ENCODE peak calls at places on chromosome 6, in nine cellular contexts. One of them, this sample, is unnamed.

GRCh38 chr6:166996406-166996805 is 2.8 kb upstream of the CEP43 start:
- DNase-seq in caudate nucleus: no peak
- DNase-seq in prostate gland: no peak
- DNase-seq in aorta: no peak
- DNase-seq in tibial artery: no peak
- DNase-seq in activated CD4-positive, alpha-beta T cell treated with anti-CD3 and anti-CD28 coated beads, Interleukin-2, amount 50 U/mL, for 1 hour: no peak
- DNase-seq in activated naive CD8-positive, alpha-beta T cell treated with anti-CD3 and anti-CD28 coated beads for 36 hours: no peak
- DNase-seq in HuH-7.5: no peak
- DNase-seq in WTC11: no peak
- DNase-seq in this sample: no peak

GRCh38 chr6:168838000-168838399 is 397.0 kb downstream of the SMOC2 start:
- DNase-seq in caudate nucleus: no peak
- DNase-seq in WTC11: no peak
- DNase-seq in activated naive CD8-positive, alpha-beta T cell treated with anti-CD3 and anti-CD28 coated beads for 36 hours: no peak
- DNase-seq in activated CD4-positive, alpha-beta T cell treated with anti-CD3 and anti-CD28 coated beads, Interleukin-2, amount 50 U/mL, for 1 hour: no peak
- DNase-seq in tibial artery: no peak
- DNase-seq in HuH-7.5: no peak
- DNase-seq in prostate gland: no peak
- DNase-seq in aorta: no peak
- DNase-seq in this sample: no peak

GRCh38 chr6:126527016-126527606 is 187.2 kb downstream of the CENPW start:
- DNase-seq in HuH-7.5: no peak
- DNase-seq in activated CD4-positive, alpha-beta T cell treated with anti-CD3 and anti-CD28 coated beads, Interleukin-2, amount 50 U/mL, for 1 hour: no peak
- DNase-seq in prostate gland: no peak
- DNase-seq in WTC11: no peak
- DNase-seq in caudate nucleus: no peak
- DNase-seq in aorta: no peak
- DNase-seq in tibial artery: no peak
- DNase-seq in activated naive CD8-positive, alpha-beta T cell treated with anti-CD3 and anti-CD28 coated beads for 36 hours: no peak
- DNase-seq in this sample: no peak

GRCh38 chr6:52712136-52712535 is 41.2 kb downstream of the TMEM14A start:
- DNase-seq in WTC11: no peak
- DNase-seq in activated CD4-positive, alpha-beta T cell treated with anti-CD3 and anti-CD28 coated beads, Interleukin-2, amount 50 U/mL, for 1 hour: no peak
- DNase-seq in tibial artery: no peak
- DNase-seq in caudate nucleus: no peak
- DNase-seq in HuH-7.5: no peak
- DNase-seq in activated naive CD8-positive, alpha-beta T cell treated with anti-CD3 and anti-CD28 coated beads for 36 hours: no peak
- DNase-seq in aorta: no peak
- DNase-seq in prostate gland: no peak
- DNase-seq in this sample: no peak

GRCh38 chr6:145025488-145025887 is 709.8 kb downstream of the EPM2A start:
- DNase-seq in caudate nucleus: no peak
- DNase-seq in HuH-7.5: no peak
- DNase-seq in WTC11: no peak
- DNase-seq in activated CD4-positive, alpha-beta T cell treated with anti-CD3 and anti-CD28 coated beads, Interleukin-2, amount 50 U/mL, for 1 hour: no peak
- DNase-seq in activated naive CD8-positive, alpha-beta T cell treated with anti-CD3 and anti-CD28 coated beads for 36 hours: no peak
- DNase-seq in aorta: no peak
- DNase-seq in prostate gland: no peak
- DNase-seq in tibial artery: no peak
- DNase-seq in this sample: no peak

GRCh38 chr6:71164890-71165289 is 123.7 kb upstream of the OGFRL1 start:
- DNase-seq in activated naive CD8-positive, alpha-beta T cell treated with anti-CD3 and anti-CD28 coated beads for 36 hours: no peak
- DNase-seq in WTC11: no peak
- DNase-seq in activated CD4-positive, alpha-beta T cell treated with anti-CD3 and anti-CD28 coated beads, Interleukin-2, amount 50 U/mL, for 1 hour: no peak
- DNase-seq in tibial artery: no peak
- DNase-seq in caudate nucleus: no peak
- DNase-seq in aorta: no peak
- DNase-seq in prostate gland: no peak
- DNase-seq in HuH-7.5: no peak
- DNase-seq in this sample: no peak

GRCh38 chr6:155264704-155265320 is 999 bp downstream of the CLDN20 start:
- DNase-seq in prostate gland: no peak
- DNase-seq in tibial artery: no peak
- DNase-seq in WTC11: no peak
- DNase-seq in HuH-7.5: no peak
- DNase-seq in activated CD4-positive, alpha-beta T cell treated with anti-CD3 and anti-CD28 coated beads, Interleukin-2, amount 50 U/mL, for 1 hour: no peak
- DNase-seq in activated naive CD8-positive, alpha-beta T cell treated with anti-CD3 and anti-CD28 coated beads for 36 hours: no peak
- DNase-seq in aorta: no peak
- DNase-seq in caudate nucleus: no peak
- DNase-seq in this sample: no peak

GRCh38 chr6:12637960-12638641 is 78.5 kb upstream of the PHACTR1 start:
- DNase-seq in WTC11: peak
- DNase-seq in activated CD4-positive, alpha-beta T cell treated with anti-CD3 and anti-CD28 coated beads, Interleukin-2, amount 50 U/mL, for 1 hour: peak
- DNase-seq in caudate nucleus: no peak
- DNase-seq in activated naive CD8-positive, alpha-beta T cell treated with anti-CD3 and anti-CD28 coated beads for 36 hours: peak
- DNase-seq in aorta: peak
- DNase-seq in prostate gland: peak
- DNase-seq in HuH-7.5: peak
- DNase-seq in tibial artery: no peak
- DNase-seq in this sample: no peak

GRCh38 chr6:143569035-143569434 is 57.5 kb upstream of the FUCA2 start:
- DNase-seq in tibial artery: no peak
- DNase-seq in activated CD4-positive, alpha-beta T cell treated with anti-CD3 and anti-CD28 coated beads, Interleukin-2, amount 50 U/mL, for 1 hour: no peak
- DNase-seq in caudate nucleus: no peak
- DNase-seq in prostate gland: no peak
- DNase-seq in activated naive CD8-positive, alpha-beta T cell treated with anti-CD3 and anti-CD28 coated beads for 36 hours: no peak
- DNase-seq in aorta: no peak
- DNase-seq in WTC11: no peak
- DNase-seq in HuH-7.5: no peak
- DNase-seq in this sample: no peak

GRCh38 chr6:78363688-78364087 is 503.7 kb upstream of the IRAK1BP1 start:
- DNase-seq in HuH-7.5: no peak
- DNase-seq in activated CD4-positive, alpha-beta T cell treated with anti-CD3 and anti-CD28 coated beads, Interleukin-2, amount 50 U/mL, for 1 hour: no peak
- DNase-seq in WTC11: no peak
- DNase-seq in caudate nucleus: no peak
- DNase-seq in prostate gland: no peak
- DNase-seq in tibial artery: no peak
- DNase-seq in aorta: no peak
- DNase-seq in activated naive CD8-positive, alpha-beta T cell treated with anti-CD3 and anti-CD28 coated beads for 36 hours: no peak
- DNase-seq in this sample: no peak

GRCh38 chr6:151763938-151764680 is 43.4 kb upstream of the ESR1 start:
- DNase-seq in WTC11: peak
- DNase-seq in tibial artery: peak
- DNase-seq in activated CD4-positive, alpha-beta T cell treated with anti-CD3 and anti-CD28 coated beads, Interleukin-2, amount 50 U/mL, for 1 hour: peak
- DNase-seq in aorta: peak
- DNase-seq in caudate nucleus: peak
- DNase-seq in prostate gland: peak
- DNase-seq in HuH-7.5: peak
- DNase-seq in activated naive CD8-positive, alpha-beta T cell treated with anti-CD3 and anti-CD28 coated beads for 36 hours: peak
- DNase-seq in this sample: peak

GRCh38 chr6:39824030-39824926 is 32.1 kb downstream of the DAAM2 start:
- DNase-seq in prostate gland: no peak
- DNase-seq in activated CD4-positive, alpha-beta T cell treated with anti-CD3 and anti-CD28 coated beads, Interleukin-2, amount 50 U/mL, for 1 hour: no peak
- DNase-seq in tibial artery: peak
- DNase-seq in HuH-7.5: no peak
- DNase-seq in activated naive CD8-positive, alpha-beta T cell treated with anti-CD3 and anti-CD28 coated beads for 36 hours: no peak
- DNase-seq in WTC11: peak
- DNase-seq in caudate nucleus: no peak
- DNase-seq in aorta: no peak
- DNase-seq in this sample: no peak

GRCh38 chr6:11616200-11616611 is 78.7 kb downstream of the TMEM170B start:
- DNase-seq in activated naive CD8-positive, alpha-beta T cell treated with anti-CD3 and anti-CD28 coated beads for 36 hours: no peak
- DNase-seq in aorta: no peak
- DNase-seq in caudate nucleus: no peak
- DNase-seq in WTC11: no peak
- DNase-seq in HuH-7.5: no peak
- DNase-seq in activated CD4-positive, alpha-beta T cell treated with anti-CD3 and anti-CD28 coated beads, Interleukin-2, amount 50 U/mL, for 1 hour: no peak
- DNase-seq in prostate gland: no peak
- DNase-seq in tibial artery: no peak
- DNase-seq in this sample: peak

GRCh38 chr6:9614778-9615177 is 800.1 kb downstream of the TFAP2A start:
- DNase-seq in tibial artery: no peak
- DNase-seq in activated naive CD8-positive, alpha-beta T cell treated with anti-CD3 and anti-CD28 coated beads for 36 hours: no peak
- DNase-seq in aorta: no peak
- DNase-seq in prostate gland: no peak
- DNase-seq in caudate nucleus: no peak
- DNase-seq in activated CD4-positive, alpha-beta T cell treated with anti-CD3 and anti-CD28 coated beads, Interleukin-2, amount 50 U/mL, for 1 hour: no peak
- DNase-seq in WTC11: no peak
- DNase-seq in HuH-7.5: no peak
- DNase-seq in this sample: no peak

GRCh38 chr6:31386099-31386498 is 17.3 kb upstream of the MICA start:
- DNase-seq in activated naive CD8-positive, alpha-beta T cell treated with anti-CD3 and anti-CD28 coated beads for 36 hours: no peak
- DNase-seq in aorta: no peak
- DNase-seq in WTC11: no peak
- DNase-seq in HuH-7.5: no peak
- DNase-seq in tibial artery: no peak
- DNase-seq in activated CD4-positive, alpha-beta T cell treated with anti-CD3 and anti-CD28 coated beads, Interleukin-2, amount 50 U/mL, for 1 hour: no peak
- DNase-seq in caudate nucleus: no peak
- DNase-seq in prostate gland: no peak
- DNase-seq in this sample: no peak

GRCh38 chr6:52016918-52017748 is 70.3 kb downstream of the PKHD1 start:
- DNase-seq in WTC11: peak
- DNase-seq in activated CD4-positive, alpha-beta T cell treated with anti-CD3 and anti-CD28 coated beads, Interleukin-2, amount 50 U/mL, for 1 hour: no peak
- DNase-seq in HuH-7.5: no peak
- DNase-seq in caudate nucleus: no peak
- DNase-seq in tibial artery: no peak
- DNase-seq in activated naive CD8-positive, alpha-beta T cell treated with anti-CD3 and anti-CD28 coated beads for 36 hours: no peak
- DNase-seq in aorta: no peak
- DNase-seq in prostate gland: no peak
- DNase-seq in this sample: no peak

GRCh38 chr6:7590918-7591302 is 912 bp downstream of the SNRNP48 start:
- DNase-seq in activated naive CD8-positive, alpha-beta T cell treated with anti-CD3 and anti-CD28 coated beads for 36 hours: no peak
- DNase-seq in activated CD4-positive, alpha-beta T cell treated with anti-CD3 and anti-CD28 coated beads, Interleukin-2, amount 50 U/mL, for 1 hour: no peak
- DNase-seq in WTC11: no peak
- DNase-seq in aorta: no peak
- DNase-seq in HuH-7.5: no peak
- DNase-seq in caudate nucleus: peak
- DNase-seq in tibial artery: peak
- DNase-seq in prostate gland: no peak
- DNase-seq in this sample: no peak

GRCh38 chr6:42744351-42744890 is 1.5 kb downstream of the TBCC start:
- DNase-seq in activated naive CD8-positive, alpha-beta T cell treated with anti-CD3 and anti-CD28 coated beads for 36 hours: no peak
- DNase-seq in prostate gland: no peak
- DNase-seq in HuH-7.5: no peak
- DNase-seq in tibial artery: no peak
- DNase-seq in activated CD4-positive, alpha-beta T cell treated with anti-CD3 and anti-CD28 coated beads, Interleukin-2, amount 50 U/mL, for 1 hour: no peak
- DNase-seq in WTC11: no peak
- DNase-seq in caudate nucleus: no peak
- DNase-seq in aorta: no peak
- DNase-seq in this sample: no peak

GRCh38 chr6:137389150-137389664 is 105.0 kb downstream of the OLIG3 start:
- DNase-seq in tibial artery: peak
- DNase-seq in activated CD4-positive, alpha-beta T cell treated with anti-CD3 and anti-CD28 coated beads, Interleukin-2, amount 50 U/mL, for 1 hour: peak
- DNase-seq in aorta: no peak
- DNase-seq in HuH-7.5: no peak
- DNase-seq in WTC11: no peak
- DNase-seq in caudate nucleus: no peak
- DNase-seq in prostate gland: no peak
- DNase-seq in activated naive CD8-positive, alpha-beta T cell treated with anti-CD3 and anti-CD28 coated beads for 36 hours: peak
- DNase-seq in this sample: no peak

GRCh38 chr6:35181933-35182612 is 31.7 kb upstream of the SCUBE3 start:
- DNase-seq in caudate nucleus: no peak
- DNase-seq in WTC11: peak
- DNase-seq in activated CD4-positive, alpha-beta T cell treated with anti-CD3 and anti-CD28 coated beads, Interleukin-2, amount 50 U/mL, for 1 hour: no peak
- DNase-seq in aorta: peak
- DNase-seq in prostate gland: no peak
- DNase-seq in HuH-7.5: no peak
- DNase-seq in tibial artery: peak
- DNase-seq in activated naive CD8-positive, alpha-beta T cell treated with anti-CD3 and anti-CD28 coated beads for 36 hours: peak
- DNase-seq in this sample: peak

GRCh38 chr6:14734052-14734415 is 511.8 kb upstream of the JARID2 start:
- DNase-seq in prostate gland: no peak
- DNase-seq in caudate nucleus: no peak
- DNase-seq in WTC11: no peak
- DNase-seq in HuH-7.5: no peak
- DNase-seq in aorta: no peak
- DNase-seq in tibial artery: no peak
- DNase-seq in activated CD4-positive, alpha-beta T cell treated with anti-CD3 and anti-CD28 coated beads, Interleukin-2, amount 50 U/mL, for 1 hour: no peak
- DNase-seq in activated naive CD8-positive, alpha-beta T cell treated with anti-CD3 and anti-CD28 coated beads for 36 hours: no peak
- DNase-seq in this sample: no peak

GRCh38 chr6:85143686-85144085 is 306.2 kb upstream of the NT5E start:
- DNase-seq in prostate gland: no peak
- DNase-seq in tibial artery: no peak
- DNase-seq in activated naive CD8-positive, alpha-beta T cell treated with anti-CD3 and anti-CD28 coated beads for 36 hours: no peak
- DNase-seq in caudate nucleus: no peak
- DNase-seq in WTC11: no peak
- DNase-seq in HuH-7.5: no peak
- DNase-seq in activated CD4-positive, alpha-beta T cell treated with anti-CD3 and anti-CD28 coated beads, Interleukin-2, amount 50 U/mL, for 1 hour: no peak
- DNase-seq in aorta: no peak
- DNase-seq in this sample: no peak

GRCh38 chr6:54916858-54917257 is 70.3 kb downstream of the FAM83B start:
- DNase-seq in WTC11: no peak
- DNase-seq in activated CD4-positive, alpha-beta T cell treated with anti-CD3 and anti-CD28 coated beads, Interleukin-2, amount 50 U/mL, for 1 hour: no peak
- DNase-seq in aorta: no peak
- DNase-seq in HuH-7.5: no peak
- DNase-seq in tibial artery: no peak
- DNase-seq in activated naive CD8-positive, alpha-beta T cell treated with anti-CD3 and anti-CD28 coated beads for 36 hours: no peak
- DNase-seq in prostate gland: no peak
- DNase-seq in caudate nucleus: no peak
- DNase-seq in this sample: no peak

GRCh38 chr6:125477849-125478248 is 176.1 kb upstream of the HDDC2 start:
- DNase-seq in prostate gland: no peak
- DNase-seq in activated CD4-positive, alpha-beta T cell treated with anti-CD3 and anti-CD28 coated beads, Interleukin-2, amount 50 U/mL, for 1 hour: no peak
- DNase-seq in HuH-7.5: no peak
- DNase-seq in tibial artery: no peak
- DNase-seq in caudate nucleus: no peak
- DNase-seq in aorta: no peak
- DNase-seq in activated naive CD8-positive, alpha-beta T cell treated with anti-CD3 and anti-CD28 coated beads for 36 hours: no peak
- DNase-seq in WTC11: no peak
- DNase-seq in this sample: no peak

GRCh38 chr6:31354248-31354647 is 2.7 kb downstream of the HLA-B start:
- DNase-seq in tibial artery: no peak
- DNase-seq in WTC11: no peak
- DNase-seq in caudate nucleus: no peak
- DNase-seq in activated CD4-positive, alpha-beta T cell treated with anti-CD3 and anti-CD28 coated beads, Interleukin-2, amount 50 U/mL, for 1 hour: peak
- DNase-seq in activated naive CD8-positive, alpha-beta T cell treated with anti-CD3 and anti-CD28 coated beads for 36 hours: no peak
- DNase-seq in aorta: no peak
- DNase-seq in prostate gland: no peak
- DNase-seq in HuH-7.5: no peak
- DNase-seq in this sample: no peak

GRCh38 chr6:56359201-56359899 is 112.0 kb upstream of the COL21A1 start:
- DNase-seq in HuH-7.5: peak
- DNase-seq in activated naive CD8-positive, alpha-beta T cell treated with anti-CD3 and anti-CD28 coated beads for 36 hours: peak
- DNase-seq in WTC11: peak
- DNase-seq in activated CD4-positive, alpha-beta T cell treated with anti-CD3 and anti-CD28 coated beads, Interleukin-2, amount 50 U/mL, for 1 hour: peak
- DNase-seq in tibial artery: peak
- DNase-seq in prostate gland: peak
- DNase-seq in aorta: peak
- DNase-seq in caudate nucleus: peak
- DNase-seq in this sample: peak

GRCh38 chr6:35063701-35064507 is 77.2 kb downstream of the TCP11 start:
- DNase-seq in prostate gland: no peak
- DNase-seq in WTC11: no peak
- DNase-seq in caudate nucleus: no peak
- DNase-seq in tibial artery: no peak
- DNase-seq in activated naive CD8-positive, alpha-beta T cell treated with anti-CD3 and anti-CD28 coated beads for 36 hours: no peak
- DNase-seq in HuH-7.5: no peak
- DNase-seq in aorta: no peak
- DNase-seq in activated CD4-positive, alpha-beta T cell treated with anti-CD3 and anti-CD28 coated beads, Interleukin-2, amount 50 U/mL, for 1 hour: no peak
- DNase-seq in this sample: no peak

GRCh38 chr6:18022398-18023231 is 35.2 kb upstream of the KIF13A start:
- DNase-seq in WTC11: peak
- DNase-seq in tibial artery: no peak
- DNase-seq in activated CD4-positive, alpha-beta T cell treated with anti-CD3 and anti-CD28 coated beads, Interleukin-2, amount 50 U/mL, for 1 hour: no peak
- DNase-seq in caudate nucleus: peak
- DNase-seq in aorta: no peak
- DNase-seq in prostate gland: no peak
- DNase-seq in activated naive CD8-positive, alpha-beta T cell treated with anti-CD3 and anti-CD28 coated beads for 36 hours: no peak
- DNase-seq in HuH-7.5: no peak
- DNase-seq in this sample: no peak

GRCh38 chr6:20438462-20439070 is 36.9 kb downstream of the E2F3 start:
- DNase-seq in activated CD4-positive, alpha-beta T cell treated with anti-CD3 and anti-CD28 coated beads, Interleukin-2, amount 50 U/mL, for 1 hour: no peak
- DNase-seq in HuH-7.5: no peak
- DNase-seq in aorta: no peak
- DNase-seq in activated naive CD8-positive, alpha-beta T cell treated with anti-CD3 and anti-CD28 coated beads for 36 hours: no peak
- DNase-seq in WTC11: no peak
- DNase-seq in tibial artery: no peak
- DNase-seq in caudate nucleus: no peak
- DNase-seq in prostate gland: no peak
- DNase-seq in this sample: no peak

GRCh38 chr6:140276133-140276532 is 901.7 kb upstream of the CITED2 start:
- DNase-seq in tibial artery: no peak
- DNase-seq in aorta: no peak
- DNase-seq in prostate gland: no peak
- DNase-seq in activated naive CD8-positive, alpha-beta T cell treated with anti-CD3 and anti-CD28 coated beads for 36 hours: no peak
- DNase-seq in HuH-7.5: no peak
- DNase-seq in WTC11: no peak
- DNase-seq in caudate nucleus: no peak
- DNase-seq in activated CD4-positive, alpha-beta T cell treated with anti-CD3 and anti-CD28 coated beads, Interleukin-2, amount 50 U/mL, for 1 hour: no peak
- DNase-seq in this sample: no peak

GRCh38 chr6:143176090-143177021 is 115.7 kb downstream of the AIG1 start:
- DNase-seq in caudate nucleus: no peak
- DNase-seq in activated naive CD8-positive, alpha-beta T cell treated with anti-CD3 and anti-CD28 coated beads for 36 hours: no peak
- DNase-seq in activated CD4-positive, alpha-beta T cell treated with anti-CD3 and anti-CD28 coated beads, Interleukin-2, amount 50 U/mL, for 1 hour: no peak
- DNase-seq in HuH-7.5: no peak
- DNase-seq in tibial artery: no peak
- DNase-seq in aorta: no peak
- DNase-seq in WTC11: peak
- DNase-seq in prostate gland: no peak
- DNase-seq in this sample: no peak